ENCODE peak calls at places on chromosomes 5 and 9, in six cellular contexts. One of them, this sample, is unnamed.

GRCh38 chr5:108953940-108954339 is 206.2 kb downstream of the FER start:
- DNase-seq in GM10248: no peak
- DNase-seq in fibroblast of the aortic adventitia: no peak
- DNase-seq in A549: no peak
- DNase-seq in RWPE1: no peak
- DNase-seq in PC-3: no peak
- DNase-seq in this sample: no peak

GRCh38 chr5:138468133-138468965 is 3.1 kb downstream of the EGR1 start:
- DNase-seq in GM10248: no peak
- DNase-seq in fibroblast of the aortic adventitia: peak
- DNase-seq in PC-3: no peak
- DNase-seq in A549: peak
- DNase-seq in RWPE1: no peak
- DNase-seq in this sample: no peak

GRCh38 chr9:4366649-4367330 is 66.9 kb upstream of the GLIS3 start:
- DNase-seq in RWPE1: peak
- DNase-seq in fibroblast of the aortic adventitia: peak
- DNase-seq in GM10248: peak
- DNase-seq in PC-3: peak
- DNase-seq in A549: peak
- DNase-seq in this sample: no peak

GRCh38 chr5:40475546-40475945 is 204.2 kb upstream of the PTGER4 start:
- DNase-seq in A549: no peak
- DNase-seq in RWPE1: no peak
- DNase-seq in fibroblast of the aortic adventitia: peak
- DNase-seq in PC-3: no peak
- DNase-seq in GM10248: no peak
- DNase-seq in this sample: no peak

GRCh38 chr9:137281345-137282116 is 4.0 kb downstream of the TOR4A start:
- DNase-seq in RWPE1: no peak
- DNase-seq in PC-3: no peak
- DNase-seq in A549: no peak
- DNase-seq in GM10248: no peak
- DNase-seq in fibroblast of the aortic adventitia: no peak
- DNase-seq in this sample: no peak

GRCh38 chr5:160263326-160263850 is 34.1 kb downstream of the FABP6 start:
- DNase-seq in GM10248: no peak
- DNase-seq in PC-3: no peak
- DNase-seq in RWPE1: no peak
- DNase-seq in A549: no peak
- DNase-seq in fibroblast of the aortic adventitia: no peak
- DNase-seq in this sample: no peak

GRCh38 chr5:2149196-2149541 is 266.4 kb upstream of the IRX4 start:
- DNase-seq in PC-3: peak
- DNase-seq in fibroblast of the aortic adventitia: peak
- DNase-seq in RWPE1: peak
- DNase-seq in A549: no peak
- DNase-seq in GM10248: no peak
- DNase-seq in this sample: no peak

GRCh38 chr9:114027901-114028465 is 50.1 kb downstream of the AMBP start:
- DNase-seq in A549: no peak
- DNase-seq in GM10248: no peak
- DNase-seq in RWPE1: no peak
- DNase-seq in fibroblast of the aortic adventitia: no peak
- DNase-seq in PC-3: no peak
- DNase-seq in this sample: no peak

GRCh38 chr9:24333629-24334028 is 212.1 kb downstream of the IZUMO3 start:
- DNase-seq in PC-3: no peak
- DNase-seq in RWPE1: peak
- DNase-seq in A549: no peak
- DNase-seq in fibroblast of the aortic adventitia: no peak
- DNase-seq in GM10248: no peak
- DNase-seq in this sample: no peak

GRCh38 chr5:90558344-90559192 is at the start of gene ADGRV1:
- DNase-seq in RWPE1: peak
- DNase-seq in A549: peak
- DNase-seq in fibroblast of the aortic adventitia: peak
- DNase-seq in PC-3: peak
- DNase-seq in GM10248: peak
- DNase-seq in this sample: no peak

GRCh38 chr9:135983745-135984710 is 22.9 kb upstream of the UBAC1 start:
- DNase-seq in fibroblast of the aortic adventitia: no peak
- DNase-seq in PC-3: peak
- DNase-seq in A549: no peak
- DNase-seq in RWPE1: no peak
- DNase-seq in GM10248: no peak
- DNase-seq in this sample: no peak
- TF ChIP-seq CTCF in fibroblast of the aortic adventitia: no peak
- TF ChIP-seq CTCF in PC-3: no peak
- TF ChIP-seq CTCF in A549: no peak
- TF ChIP-seq CTCF in RWPE1: no peak
- TF ChIP-seq CTCF in GM10248: no peak
- TF ChIP-seq CTCF in this sample: no peak

GRCh38 chr5:114450516-114450909 is 88.6 kb downstream of the KCNN2 start:
- DNase-seq in GM10248: no peak
- DNase-seq in A549: no peak
- DNase-seq in RWPE1: no peak
- DNase-seq in PC-3: peak
- DNase-seq in fibroblast of the aortic adventitia: peak
- DNase-seq in this sample: no peak
- TF ChIP-seq CTCF in GM10248: no peak
- TF ChIP-seq CTCF in A549: no peak
- TF ChIP-seq CTCF in RWPE1: no peak
- TF ChIP-seq CTCF in PC-3: no peak
- TF ChIP-seq CTCF in fibroblast of the aortic adventitia: no peak
- TF ChIP-seq CTCF in this sample: no peak

DNA sequence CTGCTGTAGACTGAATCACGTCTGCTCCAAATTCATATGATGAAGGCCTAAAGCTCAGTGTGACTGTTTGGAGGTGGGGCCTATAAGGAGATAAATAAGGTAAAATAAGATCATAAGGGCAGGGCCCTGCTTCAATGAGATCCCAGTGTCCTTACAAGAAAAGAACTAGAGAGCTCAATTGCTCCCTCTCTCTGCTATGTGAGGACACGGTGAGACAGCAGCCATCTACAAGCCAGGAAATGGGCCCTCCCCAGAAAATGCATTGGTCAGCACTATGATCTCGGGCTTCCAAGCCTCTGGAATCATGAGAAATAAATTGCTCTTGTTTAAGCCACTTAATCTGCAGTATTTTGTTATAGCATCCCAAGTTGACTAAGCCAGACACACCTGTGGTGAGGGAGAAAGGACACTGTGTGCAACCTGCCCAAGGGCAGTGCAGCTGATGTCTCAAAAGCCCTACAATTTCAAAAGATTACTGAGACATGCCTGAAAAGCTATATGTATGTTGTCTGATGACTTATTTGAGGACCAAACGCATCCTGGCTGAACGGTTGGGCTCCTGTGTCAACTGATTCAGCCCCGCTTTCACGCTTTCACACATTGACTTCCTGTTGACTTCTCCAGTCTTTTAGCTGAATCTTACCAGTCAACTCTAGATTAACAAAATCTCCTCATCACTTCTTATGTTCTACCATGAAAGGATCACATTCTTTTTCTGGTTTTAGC is 13.2 kb downstream of the GZMK start:
- DNase-seq in fibroblast of the aortic adventitia: peak
- DNase-seq in PC-3: no peak
- DNase-seq in RWPE1: no peak
- DNase-seq in GM10248: no peak
- DNase-seq in A549: peak
- DNase-seq in this sample: peak
- TF ChIP-seq CTCF in fibroblast of the aortic adventitia: peak
- TF ChIP-seq CTCF in PC-3: no peak
- TF ChIP-seq CTCF in RWPE1: no peak
- TF ChIP-seq CTCF in GM10248: no peak
- TF ChIP-seq CTCF in A549: no peak
- TF ChIP-seq CTCF in this sample: no peak

GRCh38 chr9:132857601-132858342 is 20.3 kb downstream of the AK8 start:
- DNase-seq in PC-3: no peak
- DNase-seq in A549: no peak
- DNase-seq in RWPE1: no peak
- DNase-seq in GM10248: no peak
- DNase-seq in fibroblast of the aortic adventitia: peak
- DNase-seq in this sample: no peak
- TF ChIP-seq CTCF in PC-3: peak
- TF ChIP-seq CTCF in A549: no peak
- TF ChIP-seq CTCF in RWPE1: no peak
- TF ChIP-seq CTCF in GM10248: no peak
- TF ChIP-seq CTCF in fibroblast of the aortic adventitia: peak
- TF ChIP-seq CTCF in this sample: no peak

DNA sequence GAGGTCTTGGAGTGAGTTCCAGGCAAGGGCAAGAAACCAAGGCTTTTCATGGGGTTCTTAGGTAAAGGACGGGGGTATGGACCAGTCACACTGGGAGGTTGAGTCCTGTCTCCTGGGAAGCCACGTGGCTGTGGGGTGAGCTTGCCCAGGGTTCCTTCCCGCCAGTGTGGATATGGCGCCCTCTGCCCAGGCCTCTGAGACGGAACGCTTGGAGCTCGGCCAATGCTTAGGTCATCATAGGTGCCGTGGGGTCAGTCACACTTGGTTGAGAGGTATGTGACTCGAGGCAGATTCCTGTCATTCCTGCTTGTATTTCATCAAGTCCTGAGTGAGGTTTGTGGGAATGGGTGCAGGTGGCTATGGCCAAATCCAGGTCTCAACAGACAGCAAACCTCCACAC is 46.2 kb downstream of the TENT4A start:
- DNase-seq in fibroblast of the aortic adventitia: peak
- DNase-seq in RWPE1: no peak
- DNase-seq in A549: peak
- DNase-seq in GM10248: no peak
- DNase-seq in PC-3: peak
- DNase-seq in this sample: no peak
- TF ChIP-seq CTCF in fibroblast of the aortic adventitia: no peak
- TF ChIP-seq CTCF in RWPE1: no peak
- TF ChIP-seq CTCF in A549: no peak
- TF ChIP-seq CTCF in GM10248: no peak
- TF ChIP-seq CTCF in PC-3: peak
- TF ChIP-seq CTCF in this sample: no peak

GRCh38 chr9:15510789-15511575 is at the start of gene PSIP1:
- DNase-seq in RWPE1: peak
- DNase-seq in fibroblast of the aortic adventitia: peak
- DNase-seq in GM10248: peak
- DNase-seq in PC-3: peak
- DNase-seq in A549: peak
- DNase-seq in this sample: peak
- TF ChIP-seq CTCF in RWPE1: no peak
- TF ChIP-seq CTCF in fibroblast of the aortic adventitia: no peak
- TF ChIP-seq CTCF in GM10248: no peak
- TF ChIP-seq CTCF in PC-3: no peak
- TF ChIP-seq CTCF in A549: no peak
- TF ChIP-seq CTCF in this sample: no peak

GRCh38 chr5:14640765-14641164 is 23.8 kb upstream of the OTULIN start:
- DNase-seq in A549: no peak
- DNase-seq in RWPE1: no peak
- DNase-seq in GM10248: no peak
- DNase-seq in PC-3: no peak
- DNase-seq in fibroblast of the aortic adventitia: no peak
- DNase-seq in this sample: no peak
- TF ChIP-seq CTCF in A549: no peak
- TF ChIP-seq CTCF in RWPE1: no peak
- TF ChIP-seq CTCF in GM10248: no peak
- TF ChIP-seq CTCF in PC-3: no peak
- TF ChIP-seq CTCF in fibroblast of the aortic adventitia: no peak
- TF ChIP-seq CTCF in this sample: no peak

GRCh38 chr5:157366741-157367684 is 93.0 kb upstream of the NIPAL4 start:
- DNase-seq in A549: peak
- DNase-seq in PC-3: peak
- DNase-seq in GM10248: no peak
- DNase-seq in fibroblast of the aortic adventitia: peak
- DNase-seq in RWPE1: no peak
- DNase-seq in this sample: no peak
- TF ChIP-seq CTCF in A549: peak
- TF ChIP-seq CTCF in PC-3: peak
- TF ChIP-seq CTCF in GM10248: no peak
- TF ChIP-seq CTCF in fibroblast of the aortic adventitia: peak
- TF ChIP-seq CTCF in RWPE1: no peak
- TF ChIP-seq CTCF in this sample: no peak

GRCh38 chr5:106822851-106823250 is 847.9 kb downstream of the EFNA5 start:
- DNase-seq in RWPE1: no peak
- DNase-seq in fibroblast of the aortic adventitia: no peak
- DNase-seq in A549: peak
- DNase-seq in PC-3: no peak
- DNase-seq in GM10248: no peak
- DNase-seq in this sample: no peak

GRCh38 chr5:106827061-106827460 is 843.7 kb downstream of the EFNA5 start:
- DNase-seq in RWPE1: no peak
- DNase-seq in fibroblast of the aortic adventitia: no peak
- DNase-seq in PC-3: no peak
- DNase-seq in A549: peak
- DNase-seq in GM10248: no peak
- DNase-seq in this sample: no peak

GRCh38 chr5:106825379-106825778 is 845.4 kb downstream of the EFNA5 start:
- DNase-seq in fibroblast of the aortic adventitia: no peak
- DNase-seq in GM10248: no peak
- DNase-seq in PC-3: peak
- DNase-seq in RWPE1: no peak
- DNase-seq in A549: no peak
- DNase-seq in this sample: no peak
- TF ChIP-seq CTCF in fibroblast of the aortic adventitia: no peak
- TF ChIP-seq CTCF in GM10248: no peak
- TF ChIP-seq CTCF in PC-3: no peak
- TF ChIP-seq CTCF in RWPE1: no peak
- TF ChIP-seq CTCF in A549: no peak
- TF ChIP-seq CTCF in this sample: no peak